ENCODE peak calls at places on chromosomes 11 and 22, in five cellular contexts. R is H9, S is IMR-90, E is neuronal stem cell, N is H1. C is an unnamed sample.
A peak's percentile ranks its signal among the peaks of the same experiment; 100 is the strongest.

GRCh38 chr11:19982761-19983495 is 177.3 kb downstream of the DBX1 start:
- DNase-seq in S (peak; percentile 52), N (no peak), R (no peak), E (no peak), C (peak; percentile 58)

GRCh38 chr11:11332141-11332710 is 20.8 kb downstream of the CSNK2A3 start:
- DNase-seq in N (no peak), R (peak; percentile 39), E (no peak), S (no peak), C (no peak)

GRCh38 chr11:1117970-1118369 is 39.8 kb upstream of the MUC5AC start:
- DNase-seq in N (no peak), S (no peak), R (no peak), E (no peak), C (no peak)

GRCh38 chr11:12377106-12377823 is at the start of gene PARVA:
- DNase-seq in R (peak; percentile 85), E (peak; percentile 80), S (peak; percentile 81), N (peak; percentile 50), C (peak; percentile 90)

GRCh38 chr11:9565822-9566560 is 7.5 kb upstream of the WEE1 start:
- DNase-seq in N (peak; percentile 60), S (peak; percentile 100), R (peak; percentile 89), E (peak; percentile 89), C (peak; percentile 100)

GRCh38 chr22:31122196-31122531 is 602 bp upstream of the INPP5J start:
- DNase-seq in E (no peak), S (no peak), R (no peak), N (no peak), C (no peak)

GRCh38 chr22:19765477-19766234 is 5.1 kb downstream of the TBX1 start:
- DNase-seq in N (no peak), E (no peak), S (no peak), R (peak; percentile 69), C (peak; percentile 38)

GRCh38 chr11:60528934-60529333 is 13.7 kb downstream of the MS4A13 start:
- DNase-seq in N (no peak), R (no peak), E (no peak), S (no peak), C (no peak)

GRCh38 chr11:45643585-45643984 is 21.8 kb downstream of the CHST1 start:
- DNase-seq in N (no peak), E (no peak), R (no peak), S (no peak), C (no peak)

GRCh38 chr22:36373258-36373579 is 14.5 kb downstream of the MYH9 start:
- DNase-seq in S (peak; percentile 9), E (no peak), R (no peak), N (no peak), C (no peak)

GRCh38 chr11:8735094-8735493 is 52.5 kb downstream of the RPL27A start:
- DNase-seq in S (no peak), E (no peak), R (no peak), N (no peak), C (no peak)

GRCh38 chr22:35648066-35649025 is at the start of gene APOL6:
- DNase-seq in E (no peak), S (peak; percentile 76), N (no peak), R (peak; percentile 32), C (peak; percentile 95)

GRCh38 chr11:49202287-49202976 is 6.0 kb downstream of the FOLH1 start:
- DNase-seq in R (no peak), N (no peak), S (no peak), E (no peak), C (no peak)

GRCh38 chr11:128464878-128465277 is 122.5 kb downstream of the ETS1 start:
- DNase-seq in E (no peak), S (no peak), N (no peak), R (no peak), C (no peak)

GRCh38 chr11:63888170-63889086 is 28.5 kb downstream of the RCOR2 start:
- DNase-seq in E (no peak), N (no peak), R (peak; percentile 85), S (peak; percentile 52), C (peak; percentile 76)

GRCh38 chr22:19550382-19550781 is 26.2 kb upstream of the CLDN5 start:
- DNase-seq in N (no peak), S (no peak), R (no peak), E (no peak), C (no peak)

GRCh38 chr11:1761857-1762536 is 1.7 kb downstream of the CTSD start:
- DNase-seq in R (no peak), S (no peak), E (no peak), N (no peak), C (no peak)

GRCh38 chr22:27435839-27436581 is 365.5 kb downstream of the MN1 start:
- DNase-seq in S (peak; percentile 65), R (no peak), N (no peak), E (peak; percentile 45), C (peak; percentile 27)

GRCh38 chr11:1050581-1051355 is 14.2 kb upstream of the MUC6 start:
- DNase-seq in R (peak; percentile 81), S (peak; percentile 18), E (peak; percentile 52), N (peak; percentile 49), C (peak; percentile 44)

GRCh38 chr22:23922921-23923320 is 28.7 kb downstream of the MIF start:
- DNase-seq in E (no peak), N (no peak), R (no peak), S (no peak), C (no peak)

GRCh38 chr11:112662554-112662953 is 298.7 kb upstream of the NCAM1 start:
- DNase-seq in E (no peak), N (no peak), S (no peak), R (no peak), C (no peak)

DNA sequence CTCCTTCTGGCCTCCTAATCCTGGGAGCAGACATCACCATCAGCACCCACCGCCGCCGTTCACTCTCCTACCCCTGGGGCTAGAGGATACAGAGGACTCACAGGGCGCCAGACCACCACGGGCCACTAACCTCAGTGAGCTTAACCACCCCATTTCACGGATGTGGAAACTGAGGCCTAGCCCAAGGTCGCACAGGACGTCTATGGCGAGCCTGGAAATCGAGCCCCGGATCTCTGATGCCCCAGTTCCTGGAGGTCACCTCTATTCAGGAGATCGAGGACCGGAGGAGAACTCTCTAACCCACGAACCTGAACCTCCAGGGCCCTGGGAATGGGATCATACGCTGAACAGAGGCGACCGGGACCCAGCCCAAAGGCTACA is 349 bp downstream of the TIMM10 start:
- DNase-seq in R (no peak), S (no peak), E (no peak), N (no peak), C (no peak)
- H3K23ac ChIP-seq in R (no peak overlapping the region), S (peak overlapping the region; percentile 95), E (no peak overlapping the region), N (no peak overlapping the region), C (no peak overlapping the region)

DNA sequence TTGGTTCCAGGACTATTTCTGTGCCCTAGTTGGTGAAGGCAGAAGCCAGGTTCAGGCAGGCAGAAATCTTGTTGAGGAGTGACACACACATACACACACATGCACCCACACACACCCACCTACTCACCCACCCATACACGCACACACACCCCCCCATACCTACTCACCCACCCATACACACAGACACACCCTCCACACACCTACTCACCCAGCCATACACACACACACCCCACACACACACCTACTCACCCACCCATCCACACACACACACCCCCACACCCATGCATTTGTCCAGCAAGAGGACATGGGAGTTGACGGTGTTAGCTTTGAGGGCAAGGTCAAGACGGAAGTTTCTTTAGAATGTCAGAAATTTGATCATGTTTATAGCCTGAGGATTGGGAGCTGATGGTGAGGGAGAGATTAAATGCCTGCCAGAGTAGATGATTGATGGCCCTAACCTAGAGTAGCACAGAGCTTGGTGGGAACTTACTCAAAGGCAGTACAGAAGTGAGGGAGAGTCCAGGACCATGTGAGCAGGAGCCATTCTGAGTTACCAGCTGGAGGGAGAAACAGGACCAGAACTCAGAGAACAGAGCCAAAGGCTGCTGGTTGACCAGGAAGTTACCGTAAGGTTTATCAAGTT is 68.8 kb downstream of the CYB5R2 start:
- DNase-seq in S (no peak), R (no peak), N (no peak), E (no peak), C (no peak)
- H2BK15ac ChIP-seq in S (no peak overlapping the region), R (no peak overlapping the region), N (no peak overlapping the region), E (no peak overlapping the region), C (no peak overlapping the region)

DNA sequence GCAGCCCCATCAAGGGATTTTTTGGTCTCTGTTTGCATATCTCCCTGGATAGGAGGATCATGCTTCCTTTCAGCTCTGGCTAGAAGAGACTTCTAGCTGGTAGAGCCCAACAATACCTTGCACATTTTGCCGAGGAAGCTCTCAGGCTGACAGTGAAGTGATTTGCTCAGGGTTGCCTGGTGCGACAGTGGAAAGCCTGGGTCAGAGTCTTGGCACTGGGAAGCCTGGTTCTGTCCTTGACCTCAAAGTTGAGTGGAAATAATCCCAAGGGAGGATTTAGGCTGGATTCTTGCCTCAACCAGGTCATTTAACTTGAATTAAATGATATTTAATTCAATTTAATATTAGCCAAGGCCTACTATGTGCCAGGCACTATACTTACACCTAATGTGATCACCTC is 24.4 kb upstream of the ALG8 start:
- DNase-seq in N (no peak), S (no peak), E (no peak), R (no peak), C (no peak)
- H4K91ac ChIP-seq in N (no peak overlapping the region), S (no peak overlapping the region), E (no peak overlapping the region), R (no peak overlapping the region), C (no peak overlapping the region)

DNA sequence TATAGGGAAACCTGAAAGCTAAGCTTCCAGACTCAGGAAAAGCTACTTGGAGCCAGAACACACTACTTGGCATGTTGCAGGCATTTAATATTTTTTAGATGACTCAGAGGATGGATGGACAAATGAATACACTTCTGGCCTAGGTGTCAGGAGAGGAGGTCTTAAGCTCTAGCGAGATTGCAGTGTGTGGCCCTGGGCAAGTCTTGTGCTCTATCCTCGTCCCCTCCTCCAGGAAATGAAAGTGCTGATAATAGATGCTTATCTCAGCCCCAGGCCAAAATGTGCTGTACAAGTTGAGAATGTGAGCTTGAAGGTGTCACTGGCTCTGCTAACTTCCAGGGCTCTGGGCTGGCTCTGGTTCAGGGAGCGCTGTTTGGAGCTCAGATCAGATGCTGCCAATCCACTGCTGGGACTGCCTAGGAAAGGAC is 136.3 kb downstream of the PKNOX2 start:
- DNase-seq in N (no peak), E (no peak), S (peak; percentile 79), R (no peak), C (peak; percentile 73)
- H3K23ac ChIP-seq in N (no peak overlapping the region), E (no peak overlapping the region), S (no peak overlapping the region), R (no peak overlapping the region), C (no peak overlapping the region)

DNA sequence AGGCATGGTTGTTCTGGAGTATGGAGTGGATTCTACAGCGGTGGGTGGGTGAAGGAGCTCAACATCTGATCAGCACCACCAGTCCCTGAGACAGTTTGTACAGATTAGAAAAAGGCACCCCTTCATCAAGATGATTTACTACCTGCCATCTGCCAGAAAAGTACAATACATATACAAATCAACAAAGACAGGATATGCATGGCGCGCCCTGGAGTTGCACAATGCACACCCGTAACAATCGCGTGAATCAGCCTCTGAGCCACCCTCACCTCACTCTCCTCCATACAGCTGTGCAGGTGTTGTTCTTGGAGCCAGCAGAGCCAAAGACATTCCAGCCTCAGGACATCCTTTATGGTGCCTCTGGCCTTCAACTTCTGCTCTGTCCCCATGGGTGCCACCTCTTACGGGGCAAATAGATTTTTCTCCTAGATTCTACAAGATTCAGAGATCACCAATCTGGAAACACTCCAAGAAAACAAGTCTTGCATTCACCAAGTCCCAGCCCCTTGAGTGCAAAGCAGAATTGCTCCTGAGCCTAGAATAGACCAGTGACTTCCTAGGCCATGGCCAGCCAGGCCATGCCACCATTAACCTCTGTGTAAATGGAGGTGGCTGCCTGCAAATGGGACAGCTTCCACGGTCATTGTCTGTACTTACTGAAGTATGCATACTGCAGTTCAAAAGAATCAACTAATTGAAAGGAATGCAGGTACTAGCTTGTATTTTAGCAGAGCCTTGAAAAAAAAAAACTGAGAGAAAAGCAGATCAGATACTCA is 490.9 kb downstream of the SOX6 start:
- DNase-seq in E (no peak), R (no peak), S (no peak), N (no peak), C (no peak)
- H2BK15ac ChIP-seq in E (peak overlapping the region; percentile 6), R (no peak overlapping the region), S (no peak overlapping the region), N (peak overlapping the region; percentile 8), C (no peak overlapping the region)

GRCh38 chr11:97237151-97237550 is 847.3 kb downstream of the JRKL start:
- DNase-seq in R (no peak), E (no peak), S (no peak), N (no peak), C (no peak)

GRCh38 chr11:97234016-97234415 is 844.2 kb downstream of the JRKL start:
- DNase-seq in S (no peak), N (no peak), E (no peak), R (no peak), C (no peak)
- H4K91ac ChIP-seq in S (no peak overlapping the region), N (no peak overlapping the region), E (no peak overlapping the region), R (no peak overlapping the region), C (no peak overlapping the region)